ENCODE peak calls at places on chromosome 22, in nine cellular contexts. K is AG09309; D is aorta; V is skeletal muscle cell; I is lower lobe of right lung; N is IMR-90; X is A549; S is CD4-positive, CD25-positive, alpha-beta regulatory T cell; W is suprapubic skin. Z is an unnamed sample.

GRCh38 chr22:42949159-42949558 is 65.8 kb downstream of the PACSIN2 start:
- DNase-seq in K (no peak), D (peak), V (peak), S (no peak), N (peak), X (no peak), I (no peak), W (peak), Z (no peak)

GRCh38 chr22:39956932-39957664 is 3.1 kb upstream of the TMA7B start:
- DNase-seq in N (no peak), S (no peak), D (no peak), K (no peak), I (no peak), X (no peak), W (no peak), V (no peak), Z (no peak)

GRCh38 chr22:44628273-44628672 is 73.7 kb upstream of the PRR5 start:
- DNase-seq in S (no peak), W (peak), I (peak), V (no peak), D (no peak), N (no peak), K (no peak), X (no peak), Z (no peak)

GRCh38 chr22:19871845-19872778 is 17.4 kb upstream of the GNB1L start:
- DNase-seq in X (no peak), W (peak), V (no peak), K (no peak), D (peak), N (no peak), I (peak), S (no peak), Z (no peak)

GRCh38 chr22:36860017-36860416 is 789 bp upstream of the NCF4 start:
- DNase-seq in S (no peak), K (no peak), N (no peak), I (no peak), D (no peak), V (no peak), W (no peak), X (no peak), Z (no peak)

GRCh38 chr22:19727310-19728150 is 4.2 kb downstream of the GP1BB start:
- DNase-seq in W (no peak), I (no peak), D (no peak), N (no peak), V (no peak), X (no peak), K (no peak), S (no peak), Z (no peak)

GRCh38 chr22:44184006-44184405 is 3.3 kb downstream of the PARVG start:
- DNase-seq in N (no peak), S (no peak), K (no peak), I (no peak), D (no peak), X (no peak), W (no peak), V (no peak), Z (no peak)

GRCh38 chr22:31328545-31328960 is 17.6 kb downstream of the PATZ1 start:
- DNase-seq in S (no peak), N (no peak), D (no peak), W (no peak), I (no peak), K (no peak), X (no peak), V (no peak), Z (no peak)

GRCh38 chr22:19779685-19780268 is 19.2 kb downstream of the TBX1 start:
- DNase-seq in S (no peak), K (no peak), V (peak), N (peak), I (no peak), D (peak), W (no peak), X (no peak), Z (no peak)

GRCh38 chr22:17769716-17770082 is 4.6 kb downstream of the BID start:
- DNase-seq in V (no peak), S (no peak), N (no peak), X (no peak), W (no peak), I (no peak), D (no peak), K (no peak), Z (no peak)

GRCh38 chr22:46267431-46268279 is at the start of gene TTC38:
- DNase-seq in W (peak), S (peak), K (peak), N (peak), I (peak), X (peak), D (peak), V (peak), Z (no peak)

GRCh38 chr22:37745548-37746365 is 48.9 kb downstream of the TRIOBP start:
- DNase-seq in I (peak), W (peak), N (peak), K (no peak), V (no peak), D (peak), X (peak), S (peak), Z (peak)

GRCh38 chr22:19094393-19094997 is 27.7 kb downstream of the DGCR2 start:
- DNase-seq in K (no peak), N (no peak), I (no peak), V (no peak), X (no peak), W (no peak), S (no peak), D (no peak), Z (no peak)

GRCh38 chr22:20080776-20081654 is 974 bp downstream of the DGCR8 start:
- DNase-seq in S (no peak), V (no peak), N (peak), K (peak), X (peak), D (peak), W (no peak), I (peak), Z (no peak)

GRCh38 chr22:17198188-17199130 is 20.8 kb downstream of the ADA2 start:
- DNase-seq in X (no peak), N (no peak), K (no peak), S (no peak), I (peak), W (no peak), D (no peak), V (no peak), Z (no peak)

GRCh38 chr22:41401781-41402648 is 20.3 kb downstream of the TEF start:
- DNase-seq in S (no peak), X (peak), K (peak), N (peak), I (peak), W (no peak), V (peak), D (peak), Z (no peak)

GRCh38 chr22:29994027-29994715 is 86.1 kb upstream of the HORMAD2 start:
- DNase-seq in S (no peak), N (peak), X (peak), I (no peak), V (no peak), W (no peak), D (no peak), K (no peak), Z (peak)

GRCh38 chr22:24086310-24086709 is 75.2 kb downstream of the CABIN1 start:
- DNase-seq in K (no peak), W (no peak), V (no peak), N (no peak), X (no peak), S (no peak), I (peak), D (peak), Z (no peak)

GRCh38 chr22:30882181-30882771 is 86.3 kb downstream of the MORC2 start:
- DNase-seq in V (no peak), N (no peak), S (no peak), D (no peak), K (no peak), X (no peak), I (peak), W (no peak), Z (no peak)

GRCh38 chr22:44453441-44454112 is 44.5 kb downstream of the RTL6 start:
- DNase-seq in X (no peak), N (no peak), I (no peak), V (no peak), D (no peak), K (no peak), W (no peak), S (no peak), Z (no peak)

GRCh38 chr22:43642807-43643206 is 169.3 kb downstream of the EFCAB6 start:
- DNase-seq in K (no peak), V (no peak), S (no peak), W (no peak), D (no peak), X (no peak), N (no peak), I (no peak), Z (no peak)

GRCh38 chr22:42174062-42174461 is 43.5 kb upstream of the CYP2D6 start:
- DNase-seq in D (no peak), K (no peak), X (no peak), W (no peak), N (peak), S (no peak), I (no peak), V (peak), Z (no peak)

GRCh38 chr22:44024288-44024908 is at the start of gene PARVB:
- DNase-seq in D (peak), W (peak), N (no peak), I (peak), S (no peak), X (no peak), V (no peak), K (no peak), Z (no peak)

GRCh38 chr22:19178659-19179471 is at the start of gene SLC25A1:
- DNase-seq in I (peak), V (peak), S (peak), K (peak), X (peak), N (peak), W (peak), D (peak), Z (no peak)

GRCh38 chr22:42473484-42474193 is 41.4 kb upstream of the NFAM1 start:
- DNase-seq in S (no peak), N (peak), K (peak), D (no peak), V (peak), X (peak), I (no peak), W (no peak), Z (no peak)

GRCh38 chr22:36546932-36547331 is 18.0 kb upstream of the EIF3D start:
- DNase-seq in W (no peak), V (peak), S (no peak), I (no peak), X (peak), K (peak), D (no peak), N (peak), Z (no peak)

GRCh38 chr22:43955040-43955882 is at the start of gene SAMM50:
- DNase-seq in W (peak), N (peak), S (peak), D (peak), V (peak), K (peak), I (peak), X (peak), Z (peak)

GRCh38 chr22:43136255-43136654 is 6.9 kb downstream of the MCAT start:
- DNase-seq in S (peak), W (no peak), N (peak), X (peak), K (no peak), D (no peak), V (no peak), I (no peak), Z (no peak)

GRCh38 chr22:36617694-36618522 is 85.6 kb downstream of the CACNG2 start:
- DNase-seq in I (no peak), W (no peak), S (no peak), K (no peak), N (no peak), V (no peak), X (no peak), D (no peak), Z (no peak)

GRCh38 chr22:46064236-46064965 is 85.9 kb upstream of the PPARA start:
- DNase-seq in N (no peak), I (peak), V (no peak), D (peak), K (no peak), X (no peak), W (peak), S (no peak), Z (no peak)

GRCh38 chr22:30892286-30892685 is 76.3 kb downstream of the MORC2 start:
- DNase-seq in K (no peak), V (no peak), W (no peak), X (no peak), I (no peak), S (no peak), N (no peak), D (no peak), Z (no peak)

GRCh38 chr22:42685941-42686666 is 34.6 kb downstream of the A4GALT start:
- DNase-seq in W (no peak), D (peak), V (no peak), K (no peak), X (peak), N (no peak), S (no peak), I (no peak), Z (no peak)

GRCh38 chr22:44530106-44530505 is 32.1 kb upstream of the RTL6 start:
- DNase-seq in K (no peak), I (no peak), X (no peak), W (peak), S (no peak), D (no peak), N (peak), V (no peak), Z (no peak)

GRCh38 chr22:41524809-41525449 is 19.3 kb downstream of the POLR3H start:
- DNase-seq in X (no peak), V (no peak), I (no peak), K (no peak), D (peak), N (no peak), S (peak), W (no peak), Z (no peak)

GRCh38 chr22:45210577-45211431 is 29.9 kb downstream of the KIAA0930 start:
- DNase-seq in W (peak), K (peak), V (no peak), I (no peak), X (no peak), S (no peak), N (no peak), D (peak), Z (peak)

GRCh38 chr22:30045001-30045887 is 35.0 kb upstream of the HORMAD2 start:
- DNase-seq in N (no peak), V (no peak), I (no peak), S (no peak), K (no peak), W (no peak), D (no peak), X (no peak), Z (no peak)

GRCh38 chr22:50191041-50191740 is 5.5 kb downstream of the TRABD start:
- DNase-seq in D (peak), I (peak), X (no peak), V (no peak), S (peak), N (no peak), W (no peak), K (no peak), Z (no peak)

GRCh38 chr22:50190182-50190951 is 4.7 kb downstream of the TRABD start:
- DNase-seq in K (no peak), V (no peak), D (peak), I (peak), N (no peak), X (peak), W (peak), S (peak), Z (no peak)

GRCh38 chr22:50189184-50189848 is 3.6 kb downstream of the TRABD start:
- DNase-seq in W (no peak), S (peak), K (no peak), X (no peak), N (no peak), D (no peak), V (no peak), I (no peak), Z (no peak)

GRCh38 chr22:50188356-50188755 is 2.6 kb downstream of the TRABD start:
- DNase-seq in N (no peak), V (no peak), K (no peak), X (no peak), D (peak), W (no peak), S (no peak), I (peak), Z (no peak)

GRCh38 chr22:50189849-50190181 is 4.1 kb downstream of the TRABD start:
- DNase-seq in D (no peak), K (no peak), I (no peak), X (no peak), V (no peak), S (no peak), W (no peak), N (no peak), Z (no peak)
- H3K4me3 ChIP-seq in D (no peak), K (no peak), I (peak), X (peak), V (no peak), S (peak), W (peak), N (no peak), Z (no peak)

DNA sequence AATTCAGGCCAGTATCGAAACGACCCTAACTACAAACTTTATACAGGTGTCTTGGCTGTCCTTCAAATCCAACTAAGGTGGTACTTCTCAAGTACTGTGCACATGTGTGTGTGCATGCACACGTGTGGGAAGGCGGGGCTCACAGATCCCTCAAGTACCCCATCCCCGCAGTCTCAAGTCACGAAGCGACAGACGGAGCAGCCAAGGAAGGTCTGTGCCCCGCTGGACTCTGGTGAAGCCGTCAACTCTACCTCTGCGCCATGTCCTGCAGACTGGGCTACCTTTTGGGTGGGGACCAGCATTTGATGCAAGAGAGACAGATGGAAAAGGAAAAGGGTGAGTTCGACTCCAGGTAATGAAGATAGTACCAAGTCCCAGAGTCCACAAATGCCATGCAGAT is 169.0 kb downstream of the CRYBB2 start:
- DNase-seq in D (no peak), I (no peak), X (no peak), V (no peak), K (no peak), N (no peak), S (no peak), W (no peak), Z (no peak)
- H3K4me3 ChIP-seq in D (no peak), I (no peak), X (no peak), V (no peak), K (no peak), N (no peak), S (no peak), W (no peak), Z (no peak)

GRCh38 chr22:28952857-28953256 is 69.5 kb downstream of the ZNRF3 start:
- DNase-seq in I (peak), D (no peak), W (no peak), N (peak), K (peak), X (no peak), S (no peak), V (no peak), Z (peak)

GRCh38 chr22:28950567-28951411 is 67.4 kb downstream of the ZNRF3 start:
- DNase-seq in D (no peak), W (no peak), V (no peak), K (no peak), X (no peak), S (no peak), I (no peak), N (no peak), Z (no peak)

GRCh38 chr22:28949788-28950187 is 66.4 kb downstream of the ZNRF3 start:
- DNase-seq in I (no peak), K (peak), W (no peak), D (no peak), V (peak), S (no peak), X (no peak), N (peak), Z (no peak)

GRCh38 chr22:28951969-28952521 is 68.7 kb downstream of the ZNRF3 start:
- DNase-seq in W (no peak), S (no peak), K (peak), I (no peak), V (peak), X (no peak), D (no peak), N (peak), Z (no peak)

DNA sequence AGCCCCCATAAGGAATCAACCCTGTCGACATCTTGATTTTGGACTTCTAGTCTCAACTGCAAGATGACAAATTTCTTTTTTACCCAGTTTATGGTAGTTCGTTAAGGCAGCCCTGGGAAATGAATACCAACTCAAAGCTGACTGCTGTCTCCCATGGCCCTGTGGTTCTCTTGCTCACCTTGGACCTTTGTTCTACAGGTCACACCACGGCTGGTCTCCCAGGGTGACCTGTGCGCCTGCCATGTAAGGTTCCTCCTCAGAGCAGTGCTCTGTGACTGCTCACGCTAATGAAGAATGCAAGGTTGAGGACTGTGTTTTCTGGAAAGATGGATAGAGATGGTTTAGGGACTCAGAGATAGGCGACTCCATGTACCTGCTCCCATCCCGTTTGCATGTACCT is 68.2 kb downstream of the ZNRF3 start:
- DNase-seq in N (no peak), K (no peak), X (no peak), V (no peak), I (no peak), S (no peak), W (no peak), D (no peak), Z (no peak)
- H3K4me3 ChIP-seq in N (no peak), K (no peak), X (no peak), V (no peak), I (no peak), S (no peak), W (no peak), D (no peak), Z (no peak)

GRCh38 chr22:22761963-22762772 is 117.8 kb downstream of the GGTLC2 start:
- DNase-seq in I (no peak), V (no peak), N (no peak), X (no peak), W (no peak), K (no peak), S (no peak), D (no peak), Z (no peak)

GRCh38 chr22:22763512-22763911 is 119.1 kb downstream of the GGTLC2 start:
- DNase-seq in X (no peak), V (no peak), W (no peak), K (no peak), N (no peak), D (no peak), I (no peak), S (no peak), Z (no peak)

GRCh38 chr22:22759889-22760546 is 115.6 kb downstream of the GGTLC2 start:
- DNase-seq in S (no peak), N (no peak), W (no peak), X (no peak), D (no peak), V (no peak), I (no peak), K (no peak), Z (no peak)

GRCh38 chr22:22759371-22759770 is 115.0 kb downstream of the GGTLC2 start:
- DNase-seq in I (no peak), K (no peak), N (no peak), V (no peak), S (no peak), W (no peak), X (no peak), D (no peak), Z (no peak)

DNA sequence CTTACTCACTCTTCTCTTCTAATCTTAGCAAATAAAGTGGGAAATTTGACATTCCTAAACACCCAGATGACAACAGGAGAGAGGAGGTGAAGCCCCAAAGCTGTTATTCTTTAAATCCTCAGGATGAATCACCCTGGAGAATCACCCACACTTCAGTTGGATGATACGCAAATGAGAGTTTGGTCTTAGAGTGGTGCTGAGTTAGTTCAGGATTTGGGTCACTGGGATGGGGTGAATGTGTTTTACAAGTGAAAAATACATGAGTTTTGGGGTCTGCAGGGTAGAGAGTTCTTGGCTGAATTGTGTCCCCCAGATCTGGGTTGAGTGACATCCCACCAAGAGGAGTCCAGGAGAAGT is 117.2 kb downstream of the GGTLC2 start:
- DNase-seq in S (no peak), W (no peak), X (no peak), D (no peak), N (no peak), V (no peak), K (no peak), I (no peak), Z (no peak)
- H3K4me3 ChIP-seq in S (no peak), W (no peak), X (no peak), D (no peak), N (no peak), V (no peak), K (no peak), I (no peak), Z (no peak)

GRCh38 chr22:27512283-27512761 is 289.2 kb downstream of the MN1 start:
- DNase-seq in W (peak), S (no peak), N (peak), X (no peak), I (peak), K (peak), V (peak), D (peak), Z (peak)

GRCh38 chr22:27514612-27515011 is 286.9 kb downstream of the MN1 start:
- DNase-seq in D (no peak), X (no peak), N (no peak), V (no peak), S (no peak), W (no peak), K (no peak), I (no peak), Z (no peak)

GRCh38 chr22:27513021-27513420 is 288.5 kb downstream of the MN1 start:
- DNase-seq in K (no peak), D (no peak), S (no peak), I (no peak), V (no peak), X (no peak), N (no peak), W (no peak), Z (no peak)

GRCh38 chr22:27517361-27517760 is 284.2 kb downstream of the MN1 start:
- DNase-seq in S (no peak), X (no peak), W (no peak), N (no peak), D (no peak), K (no peak), V (no peak), I (no peak), Z (no peak)

GRCh38 chr22:27515091-27515523 is 286.4 kb downstream of the MN1 start:
- DNase-seq in S (no peak), W (no peak), I (no peak), K (no peak), X (no peak), V (no peak), D (peak), N (no peak), Z (no peak)
- H3K4me3 ChIP-seq in S (no peak), W (no peak), I (no peak), K (no peak), X (no peak), V (no peak), D (no peak), N (no peak), Z (no peak)

Z was measured in AG04449.